ENCODE peak calls at places on chromosomes 16 and 17, in four cellular contexts. W is A549, B is K562, T is HepG2. K is an unnamed sample.

GRCh38 chr16:50505714-50506542 is 42.3 kb upstream of the NKD1 start:
- DNase-seq in B (no peak), T (peak), W (no peak), K (no peak)

GRCh38 chr17:83034525-83034924 is 44.9 kb upstream of the METRNL start:
- DNase-seq in T (no peak), W (no peak), B (no peak), K (no peak)

GRCh38 chr17:58527306-58527705 is 12.9 kb upstream of the MTMR4 start:
- DNase-seq in W (no peak), B (no peak), T (no peak), K (no peak)

GRCh38 chr17:29615492-29616299 is 7.0 kb downstream of the CORO6 start:
- DNase-seq in T (peak), B (peak), W (peak), K (no peak)

GRCh38 chr16:16001856-16002255 is 52.4 kb downstream of the ABCC1 start:
- DNase-seq in T (no peak), W (no peak), B (no peak), K (no peak)

GRCh38 chr17:56297142-56297541 is 143.9 kb downstream of the ANKFN1 start:
- DNase-seq in W (no peak), B (no peak), T (no peak), K (no peak)

GRCh38 chr16:84247844-84248243 is 8.0 kb upstream of the KCNG4 start:
- DNase-seq in B (no peak), T (no peak), W (no peak), K (no peak)

GRCh38 chr16:84559311-84559932 is 55.0 kb upstream of the MEAK7 start:
- DNase-seq in W (no peak), B (no peak), T (no peak), K (peak)

GRCh38 chr17:72338847-72339790 is 218.3 kb downstream of the SOX9 start:
- DNase-seq in W (peak), T (peak), B (no peak), K (no peak)

GRCh38 chr16:69064789-69065313 is 40.6 kb upstream of the HAS3 start:
- DNase-seq in B (no peak), W (no peak), T (no peak), K (no peak)

GRCh38 chr16:56259425-56259779 is 68.1 kb downstream of the GNAO1 start:
- DNase-seq in T (no peak), W (no peak), B (no peak), K (no peak)

GRCh38 chr17:59278401-59278800 is 53.1 kb upstream of the YPEL2 start:
- DNase-seq in T (no peak), W (no peak), B (no peak), K (no peak)

GRCh38 chr17:44541884-44542581 is 15.3 kb upstream of the FZD2 start:
- DNase-seq in W (no peak), T (no peak), B (no peak), K (no peak)

GRCh38 chr17:45020354-45021138 is 30.9 kb downstream of the DCAKD start:
- DNase-seq in T (no peak), W (no peak), B (no peak), K (no peak)

GRCh38 chr17:6548578-6549330 is 7.6 kb downstream of the PITPNM3 start:
- DNase-seq in T (peak), B (no peak), W (no peak), K (no peak)

GRCh38 chr17:49853470-49854015 is 5.7 kb upstream of the TAC4 start:
- DNase-seq in B (no peak), W (no peak), T (no peak), K (no peak)

GRCh38 chr17:38958326-38958725 is 8.9 kb downstream of the FBXO47 start:
- DNase-seq in B (no peak), W (no peak), T (no peak), K (no peak)

GRCh38 chr17:27575912-27576252 is 55.1 kb upstream of the LGALS9 start:
- DNase-seq in B (no peak), T (no peak), W (no peak), K (no peak)

GRCh38 chr17:62628845-62629555 is 1.5 kb downstream of the MRC2 start:
- DNase-seq in B (no peak), W (no peak), T (no peak), K (no peak)

DNA sequence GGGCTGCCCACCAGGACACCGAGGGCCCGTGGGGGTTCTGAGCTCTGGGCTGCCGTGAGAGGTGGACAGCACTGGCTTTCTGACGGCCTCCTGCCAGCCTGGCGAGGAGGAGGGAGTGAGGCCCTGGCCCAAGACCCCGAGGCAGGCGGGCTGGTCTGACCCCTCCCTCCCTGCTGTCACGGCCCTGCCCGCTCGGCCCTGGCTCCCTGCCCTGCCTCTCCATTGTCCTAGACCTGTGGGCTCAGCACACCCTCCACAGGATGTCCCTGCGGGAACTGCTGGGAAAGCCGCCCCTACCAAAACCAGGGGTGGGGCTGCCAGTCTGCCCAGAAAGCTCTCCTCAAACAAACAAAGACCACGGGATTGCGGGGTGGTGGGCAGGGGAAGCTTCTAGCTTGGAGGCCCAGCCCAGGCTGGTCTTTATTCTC is 20.7 kb downstream of the SPNS2 start:
- DNase-seq in B (no peak), T (no peak), W (no peak), K (no peak)
- TF ChIP-seq RNF2 in B (no peak), T (no peak), W (no peak), K (no peak)

GRCh38 chr17:37744633-37744927 is 279 bp downstream of the HNF1B start:
- DNase-seq in T (no peak), B (no peak), W (peak), K (no peak)

GRCh38 chr17:37746617-37747016 is 1.8 kb upstream of the HNF1B start:
- DNase-seq in W (no peak), B (no peak), T (no peak), K (no peak)

GRCh38 chr17:37747222-37747621 is 2.4 kb upstream of the HNF1B start:
- DNase-seq in T (no peak), B (no peak), W (no peak), K (no peak)

GRCh38 chr17:37744961-37745800 is at the start of gene HNF1B:
- DNase-seq in W (peak), B (no peak), T (peak), K (peak)

DNA sequence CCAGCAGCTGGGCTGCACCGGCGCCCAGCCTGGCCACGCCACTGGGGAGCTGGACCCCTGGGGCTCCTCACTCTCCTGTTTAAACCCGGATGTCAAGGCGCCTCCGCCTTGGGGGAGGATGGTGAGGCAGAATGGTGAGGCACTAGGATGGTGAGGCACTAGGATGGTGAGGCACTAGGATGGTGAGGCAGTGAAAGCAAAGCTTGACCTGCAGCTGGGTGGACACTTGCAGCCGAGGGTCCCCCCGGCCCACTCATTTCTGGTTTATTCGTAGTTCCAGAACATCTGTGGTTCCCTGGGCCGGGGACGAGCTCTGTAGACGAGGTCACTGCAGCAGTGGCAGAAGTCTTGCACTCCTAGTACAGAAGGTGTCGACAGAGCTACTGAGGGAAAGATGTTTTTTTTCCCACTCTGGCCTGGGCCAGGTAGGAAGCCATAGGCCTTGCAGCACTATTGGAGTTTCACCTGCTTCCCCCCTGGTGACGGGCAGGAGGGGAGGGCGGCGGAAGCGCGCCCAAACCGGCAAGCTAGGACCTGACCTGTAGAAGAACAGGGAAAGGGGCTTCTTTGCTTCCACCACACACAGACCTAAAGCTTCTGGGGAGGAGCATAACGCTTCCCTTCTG is 1.1 kb upstream of the HNF1B start:
- DNase-seq in B (no peak), T (no peak), W (no peak), K (no peak)
- TF ChIP-seq RNF2 in B (no peak), T (no peak), W (no peak), K (peak)

GRCh38 chr17:14942511-14943185 is 322.5 kb downstream of the PMP22 start:
- DNase-seq in B (no peak), W (no peak), T (no peak), K (no peak)
- TF ChIP-seq RNF2 in B (no peak), W (no peak), T (no peak), K (no peak)

GRCh38 chr17:16661217-16661616 is 7.6 kb upstream of the ZNF624 start:
- DNase-seq in W (no peak), B (no peak), T (no peak), K (no peak)

GRCh38 chr17:16662936-16663335 is 9.3 kb upstream of the ZNF624 start:
- DNase-seq in T (no peak), B (no peak), W (no peak), K (no peak)
- TF ChIP-seq RNF2 in T (no peak), B (no peak), W (no peak), K (no peak)

DNA sequence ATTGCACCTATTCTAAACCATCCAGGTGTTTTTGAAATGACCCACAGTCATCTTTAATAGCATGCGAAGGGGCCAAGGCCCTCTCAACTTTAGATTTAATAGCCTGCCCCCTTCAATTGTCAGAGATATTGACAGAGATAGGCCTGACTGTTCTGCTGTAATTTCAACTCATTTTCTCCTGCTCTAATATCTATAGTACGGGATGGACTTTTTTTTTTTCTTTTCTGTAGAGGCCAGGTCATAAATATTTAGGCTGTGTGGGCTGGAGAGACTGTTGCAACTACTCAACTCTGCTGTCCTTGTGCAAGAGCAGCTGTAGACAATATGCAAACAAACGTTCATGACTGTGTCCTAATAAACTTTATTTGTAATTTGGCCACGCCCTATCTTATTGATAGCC is 24.7 kb upstream of the KRT20 start:
- DNase-seq in B (no peak), T (peak), W (no peak), K (no peak)
- TF ChIP-seq RNF2 in B (no peak), T (no peak), W (no peak), K (no peak)

GRCh38 chr16:24419709-24420108 is 119.7 kb upstream of the RBBP6 start:
- DNase-seq in B (no peak), W (no peak), T (no peak), K (no peak)

GRCh38 chr16:24423332-24423731 is 116.0 kb upstream of the RBBP6 start:
- DNase-seq in W (no peak), T (no peak), B (no peak), K (no peak)

DNA sequence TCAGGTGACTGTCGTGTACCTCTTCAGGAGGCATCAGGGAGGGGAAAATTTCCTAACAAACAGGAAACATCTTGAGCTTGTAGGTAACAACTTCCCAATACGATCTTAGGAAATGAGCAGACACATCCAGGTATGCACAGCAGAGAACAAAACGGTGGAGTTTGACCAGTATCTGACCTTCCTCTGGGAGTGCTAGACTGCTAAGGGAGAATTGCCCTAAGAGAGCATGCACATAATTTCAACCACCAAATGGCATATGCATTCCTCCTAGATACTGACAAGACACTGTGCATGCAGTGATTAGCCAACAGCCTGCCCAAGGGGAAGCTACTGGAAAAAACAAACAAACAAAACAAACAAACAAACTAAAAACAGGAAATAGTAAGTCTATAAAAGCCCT is 120.6 kb upstream of the RBBP6 start:
- DNase-seq in T (no peak), W (no peak), B (no peak), K (no peak)
- TF ChIP-seq RNF2 in T (no peak), W (no peak), B (no peak), K (no peak)

GRCh38 chr16:87006789-87007745 is 310.1 kb downstream of the C16orf95 start:
- DNase-seq in B (no peak), T (no peak), W (no peak), K (no peak)
- TF ChIP-seq RNF2 in B (no peak), T (no peak), W (no peak), K (no peak)

GRCh38 chr17:77322534-77323412 is 182.0 kb downstream of the SEC14L1 start:
- DNase-seq in W (peak), T (peak), B (peak), K (no peak)
- TF ChIP-seq RNF2 in W (no peak), T (no peak), B (no peak), K (no peak)

DNA sequence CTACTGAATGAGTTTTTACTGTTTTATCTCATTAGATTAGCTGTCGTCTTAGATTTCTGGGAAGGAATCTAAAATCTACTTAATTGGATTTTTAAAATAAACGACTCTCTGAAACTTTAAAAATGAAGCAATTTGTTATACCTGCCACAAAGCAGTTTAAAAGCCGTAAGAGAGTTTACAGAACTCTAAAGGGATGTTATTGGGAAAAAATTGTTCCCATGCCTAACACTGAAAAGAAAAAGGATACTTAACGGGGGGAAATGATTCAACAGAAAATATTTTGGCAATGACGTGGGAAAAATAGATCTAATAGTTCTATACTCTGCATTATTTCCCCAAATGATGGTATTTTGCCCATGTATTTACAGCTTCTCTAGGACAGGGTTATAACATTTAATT is 27.0 kb downstream of the ARHGAP17 start:
- DNase-seq in B (no peak), T (no peak), W (no peak), K (no peak)
- TF ChIP-seq RNF2 in B (no peak), T (no peak), W (no peak), K (no peak)

K was measured in H1.